ENCODE peak calls at places on chromosomes 16 and 17, in ten cellular contexts. Y, U, M, V, N, D, P, R, L and K are unnamed samples.

GRCh38 chr17:65175952-65176351 is 38.8 kb downstream of the RGS9 start:
- DNase-seq in U (no peak), V (no peak), L (no peak), P (no peak), Y (no peak), N (no peak), M (no peak), D (no peak), R (no peak), K (no peak)

GRCh38 chr17:16917995-16918394 is 53.9 kb downstream of the TNFRSF13B start:
- DNase-seq in M (no peak), Y (no peak), V (no peak), D (no peak), R (peak), U (no peak), P (no peak), N (no peak), L (no peak), K (no peak)

GRCh38 chr17:76071497-76072148 is 694 bp downstream of the SRP68 start:
- DNase-seq in M (no peak), Y (no peak), R (no peak), D (no peak), V (no peak), L (no peak), U (peak), N (no peak), P (no peak), K (no peak)

GRCh38 chr17:17347956-17348871 is 45.0 kb downstream of the NT5M start:
- DNase-seq in R (peak), V (peak), N (no peak), M (no peak), D (no peak), P (no peak), Y (no peak), U (no peak), L (no peak), K (no peak)

GRCh38 chr16:7644171-7644570 is 311.5 kb downstream of the RBFOX1 start:
- DNase-seq in D (no peak), N (no peak), U (no peak), Y (no peak), V (no peak), L (no peak), R (no peak), M (no peak), P (no peak), K (no peak)

GRCh38 chr17:74417178-74418045 is 14.5 kb upstream of the GPRC5C start:
- DNase-seq in M (no peak), Y (peak), P (no peak), D (no peak), U (peak), R (no peak), L (peak), V (no peak), N (no peak), K (no peak)

GRCh38 chr16:57941016-57941656 is 29.8 kb downstream of the CNGB1 start:
- DNase-seq in L (peak), R (peak), D (peak), N (peak), U (peak), P (peak), Y (peak), M (peak), V (no peak), K (no peak)

GRCh38 chr16:6837722-6838121 is 494.9 kb upstream of the RBFOX1 start:
- DNase-seq in P (no peak), M (no peak), R (no peak), V (no peak), N (no peak), Y (no peak), D (no peak), L (no peak), U (no peak), K (no peak)

GRCh38 chr16:70752381-70752780 is 48.6 kb downstream of the VAC14 start:
- DNase-seq in L (no peak), D (no peak), P (no peak), V (no peak), U (no peak), R (no peak), M (no peak), N (no peak), Y (no peak), K (no peak)

GRCh38 chr16:9050102-9050830 is 41.2 kb upstream of the HAPSTR1 start:
- DNase-seq in R (no peak), D (no peak), V (no peak), Y (peak), L (peak), P (no peak), U (no peak), N (no peak), M (no peak), K (no peak)

GRCh38 chr17:64741038-64741641 is 79.0 kb upstream of the SMURF2 start:
- DNase-seq in L (peak), N (no peak), R (no peak), P (no peak), V (no peak), U (no peak), M (no peak), Y (no peak), D (peak), K (peak)

GRCh38 chr17:60506312-60506711 is 19.7 kb downstream of the APPBP2 start:
- DNase-seq in D (peak), R (no peak), V (no peak), U (no peak), P (no peak), M (no peak), Y (no peak), L (peak), N (no peak), K (no peak)

GRCh38 chr17:47915667-47916242 is 19.7 kb downstream of the SP2 start:
- DNase-seq in P (no peak), R (no peak), N (no peak), M (peak), L (no peak), V (no peak), D (no peak), U (no peak), Y (no peak), K (no peak)

GRCh38 chr17:47916489-47917208 is 20.6 kb downstream of the SP2 start:
- DNase-seq in N (no peak), P (no peak), M (no peak), V (no peak), Y (no peak), L (no peak), R (no peak), U (no peak), D (no peak), K (no peak)

GRCh38 chr17:47918991-47919390 is 22.4 kb upstream of the PNPO start:
- DNase-seq in U (no peak), V (no peak), M (no peak), D (no peak), P (no peak), R (no peak), Y (no peak), L (no peak), N (no peak), K (no peak)

GRCh38 chr17:47918003-47918402 is 22.0 kb downstream of the SP2 start:
- DNase-seq in N (no peak), R (no peak), D (no peak), Y (no peak), M (no peak), V (no peak), U (no peak), L (no peak), P (no peak), K (no peak)

GRCh38 chr17:47917581-47917980 is 21.5 kb downstream of the SP2 start:
- DNase-seq in P (no peak), V (no peak), R (no peak), Y (no peak), D (no peak), M (no peak), N (no peak), L (no peak), U (no peak), K (no peak)
- TF ChIP-seq CTCF in P (no peak), V (no peak), R (no peak), Y (no peak), D (no peak), M (no peak), N (no peak), L (no peak), U (no peak), K (no peak)

GRCh38 chr17:4895676-4896331 is 3.5 kb upstream of the C17orf107 start:
- DNase-seq in U (no peak), R (no peak), N (no peak), P (no peak), M (no peak), Y (no peak), L (no peak), V (peak), D (no peak), K (no peak)
- TF ChIP-seq CTCF in U (no peak), R (no peak), N (no peak), P (no peak), M (no peak), Y (no peak), L (no peak), V (no peak), D (peak), K (no peak)

DNA sequence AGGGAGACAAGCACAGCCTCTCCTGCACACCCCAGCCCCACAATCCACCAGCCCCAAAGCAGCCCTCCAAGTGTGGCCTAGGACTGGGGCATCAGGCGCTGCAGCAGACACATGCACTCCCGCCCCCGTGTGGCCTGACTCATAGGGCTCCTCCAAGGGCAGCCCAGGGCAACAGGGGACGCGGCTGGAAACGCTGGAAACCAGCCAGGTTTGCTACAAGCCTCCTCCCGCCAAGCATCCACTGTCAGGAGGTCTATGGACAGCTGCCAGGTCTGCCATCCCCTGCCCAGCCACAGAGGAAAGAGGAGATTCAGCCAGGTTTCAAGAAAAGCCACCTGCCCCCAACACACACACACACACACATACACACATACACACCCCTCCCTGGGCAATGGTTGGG is 25.8 kb downstream of the SRCIN1 start:
- DNase-seq in N (peak), V (no peak), D (no peak), U (no peak), R (peak), P (no peak), L (peak), M (no peak), Y (peak), K (no peak)
- TF ChIP-seq CTCF in N (no peak), V (no peak), D (peak), U (no peak), R (peak), P (no peak), L (peak), M (no peak), Y (peak), K (no peak)

GRCh38 chr16:79721186-79721745 is 120.7 kb upstream of the MAF start:
- DNase-seq in D (no peak), V (no peak), R (no peak), N (no peak), P (no peak), L (peak), M (peak), Y (no peak), U (peak), K (no peak)
- TF ChIP-seq CTCF in D (no peak), V (no peak), R (no peak), N (no peak), P (no peak), L (no peak), M (no peak), Y (no peak), U (no peak), K (no peak)